ENCODE peak calls at places on chromosomes 7 and 10, in five cellular contexts. J is pulmonary artery endothelial cell, N is NCI-H1092 treated with DMSO at 0.1 percent for 48 hours, B is IMR-90, K is M059J. X is an unnamed sample.

GRCh38 chr10:123295644-123296043 is 141.4 kb downstream of the BUB3 start:
- DNase-seq in N (no peak), K (no peak), B (no peak), J (no peak), X (peak)

GRCh38 chr10:6244510-6244909 is 41.8 kb downstream of the PFKFB3 start:
- DNase-seq in J (no peak), B (no peak), K (no peak), N (no peak), X (no peak)

GRCh38 chr10:21363753-21364104 is 161.8 kb downstream of the SKIDA1 start:
- DNase-seq in J (no peak), K (peak), B (no peak), N (no peak), X (no peak)

GRCh38 chr7:27925573-27926201 is 185.7 kb downstream of the TAX1BP1 start:
- DNase-seq in J (no peak), N (no peak), B (no peak), K (no peak), X (no peak)

GRCh38 chr10:12193193-12193592 is 2.5 kb downstream of the NUDT5 start:
- DNase-seq in B (peak), K (peak), J (no peak), N (no peak), X (no peak)

GRCh38 chr7:22129166-22129565 is 183.5 kb upstream of the CDCA7L start:
- DNase-seq in K (no peak), J (no peak), B (no peak), N (no peak), X (no peak)

GRCh38 chr10:86709786-86710185 is 41.5 kb downstream of the LDB3 start:
- DNase-seq in K (no peak), B (no peak), N (no peak), J (no peak), X (no peak)

GRCh38 chr7:55309040-55309991 is 55.8 kb upstream of the LANCL2 start:
- DNase-seq in K (no peak), J (no peak), B (no peak), N (no peak), X (no peak)

GRCh38 chr10:63719174-63719856 is 198.1 kb downstream of the REEP3 start:
- DNase-seq in J (no peak), B (no peak), N (no peak), K (no peak), X (no peak)